ENCODE peak calls at places on chromosomes 13 and 19, in ten cellular contexts. T is A549; R is GM20000; P is M059J; H is glutamatergic neuron; X is ACHN; Y is hippocampal formation; V is kidney tubule cell; E is activated CD8-positive, alpha-beta memory T cell treated with anti-CD3 and anti-CD28 coated beads for 1 hour; U is NB4. J is an unnamed sample.
A peak's percentile ranks its signal among the peaks of the same experiment; 100 is the strongest.

GRCh38 chr19:3275068-3275582 is 50.7 kb downstream of the CELF5 start:
- DNase-seq in T (peak; percentile 76), R (peak; percentile 85), P (peak; percentile 44), H (peak; percentile 87), X (peak; percentile 54), Y (no peak), V (peak; percentile 20), E (no peak), U (peak; percentile 27), J (peak; percentile 25)

GRCh38 chr19:2050991-2051770 is at the start of gene MKNK2:
- DNase-seq in T (peak; percentile 41), R (peak; percentile 99), P (peak; percentile 74), H (peak; percentile 96), X (peak; percentile 79), Y (peak; percentile 91), V (peak; percentile 89), E (peak; percentile 98), U (peak; percentile 78), J (peak; percentile 93)

GRCh38 chr19:48443262-48443661 is 2.5 kb upstream of the GRWD1 start:
- DNase-seq in T (no peak), R (peak; percentile 55), P (no peak), H (no peak), X (no peak), Y (no peak), V (no peak), E (no peak), U (peak; percentile 44), J (no peak)

GRCh38 chr19:494171-495046 is 1.9 kb upstream of the MADCAM1 start:
- DNase-seq in T (no peak), R (no peak), P (no peak), H (no peak), X (no peak), Y (no peak), V (no peak), E (no peak), U (no peak), J (no peak)

GRCh38 chr13:32253911-32254399 is 61.2 kb downstream of the ZAR1L start:
- DNase-seq in T (no peak), R (no peak), P (no peak), H (no peak), X (no peak), Y (no peak), V (no peak), E (no peak), U (no peak), J (no peak)

GRCh38 chr19:9250630-9251029 is at the start of gene OR7E24:
- DNase-seq in T (no peak), R (no peak), P (no peak), H (no peak), X (no peak), Y (no peak), V (no peak), E (no peak), U (no peak), J (no peak)

GRCh38 chr19:5308471-5309437 is 31.9 kb downstream of the PTPRS start:
- DNase-seq in T (no peak), R (no peak), P (peak; percentile 77), H (no peak), X (no peak), Y (peak; percentile 67), V (peak; percentile 67), E (no peak), U (peak; percentile 33), J (no peak)

GRCh38 chr13:107202371-107203023 is 634.6 kb upstream of the ARGLU1 start:
- DNase-seq in T (no peak), R (no peak), P (no peak), H (no peak), X (no peak), Y (no peak), V (peak; percentile 30), E (no peak), U (no peak), J (peak; percentile 83)

GRCh38 chr13:44537238-44537637 is 38.9 kb downstream of the TSC22D1 start:
- DNase-seq in T (no peak), R (no peak), P (no peak), H (no peak), X (no peak), Y (no peak), V (no peak), E (no peak), U (no peak), J (no peak)

J was measured in COLO829.